ENCODE peak calls at places on chromosomes 4 and X, in seven cellular contexts. One of them, this sample, is unnamed.

GRCh38 chrX:48939417-48940228 is 17.8 kb downstream of the OTUD5 start:
- DNase-seq in colonic mucosa: no peak
- DNase-seq in OCI-M1: peak
- DNase-seq in NCI-H345: no peak
- DNase-seq in KBM-7: peak
- DNase-seq in fibroblast of pulmonary artery: no peak
- DNase-seq in DMS153: no peak
- DNase-seq in this sample: no peak

GRCh38 chrX:132497432-132497831 is 8.6 kb upstream of the MBNL3 start:
- DNase-seq in colonic mucosa: no peak
- DNase-seq in OCI-M1: no peak
- DNase-seq in NCI-H345: no peak
- DNase-seq in KBM-7: no peak
- DNase-seq in fibroblast of pulmonary artery: no peak
- DNase-seq in DMS153: no peak
- DNase-seq in this sample: no peak

GRCh38 chrX:31845003-31845402 is 773.2 kb upstream of the FTHL17 start:
- DNase-seq in colonic mucosa: no peak
- DNase-seq in OCI-M1: no peak
- DNase-seq in NCI-H345: no peak
- DNase-seq in KBM-7: no peak
- DNase-seq in fibroblast of pulmonary artery: peak
- DNase-seq in DMS153: no peak
- DNase-seq in this sample: no peak

GRCh38 chrX:20300822-20301221 is 34.1 kb upstream of the RPS6KA3 start:
- DNase-seq in colonic mucosa: no peak
- DNase-seq in OCI-M1: no peak
- DNase-seq in NCI-H345: no peak
- DNase-seq in KBM-7: peak
- DNase-seq in fibroblast of pulmonary artery: no peak
- DNase-seq in DMS153: no peak
- DNase-seq in this sample: peak

GRCh38 chrX:58025979-58026378 is 115.7 kb upstream of the ZXDA start:
- DNase-seq in colonic mucosa: peak
- DNase-seq in OCI-M1: peak
- DNase-seq in NCI-H345: peak
- DNase-seq in KBM-7: peak
- DNase-seq in fibroblast of pulmonary artery: peak
- DNase-seq in DMS153: no peak
- DNase-seq in this sample: peak

GRCh38 chr4:152209772-152210493 is 326.0 kb downstream of the FBXW7 start:
- DNase-seq in colonic mucosa: no peak
- DNase-seq in OCI-M1: no peak
- DNase-seq in NCI-H345: no peak
- DNase-seq in KBM-7: no peak
- DNase-seq in fibroblast of pulmonary artery: no peak
- DNase-seq in DMS153: no peak
- DNase-seq in this sample: no peak

GRCh38 chr4:74675673-74676279 is 118.5 kb downstream of the BTC start:
- DNase-seq in colonic mucosa: peak
- DNase-seq in OCI-M1: peak
- DNase-seq in NCI-H345: no peak
- DNase-seq in KBM-7: peak
- DNase-seq in fibroblast of pulmonary artery: peak
- DNase-seq in DMS153: peak
- DNase-seq in this sample: peak

GRCh38 chr4:38675167-38676121 is 11.4 kb downstream of the KLF3 start:
- DNase-seq in colonic mucosa: peak
- DNase-seq in OCI-M1: peak
- DNase-seq in NCI-H345: peak
- DNase-seq in KBM-7: peak
- DNase-seq in fibroblast of pulmonary artery: peak
- DNase-seq in DMS153: no peak
- DNase-seq in this sample: peak

GRCh38 chrX:12210196-12210815 is 72.0 kb downstream of the FRMPD4 start:
- DNase-seq in colonic mucosa: no peak
- DNase-seq in OCI-M1: no peak
- DNase-seq in NCI-H345: no peak
- DNase-seq in KBM-7: no peak
- DNase-seq in fibroblast of pulmonary artery: peak
- DNase-seq in DMS153: no peak
- DNase-seq in this sample: no peak

GRCh38 chr4:56937262-56937661 is 29.6 kb downstream of the REST start:
- DNase-seq in colonic mucosa: no peak
- DNase-seq in OCI-M1: no peak
- DNase-seq in NCI-H345: no peak
- DNase-seq in KBM-7: no peak
- DNase-seq in fibroblast of pulmonary artery: peak
- DNase-seq in DMS153: no peak
- DNase-seq in this sample: no peak

GRCh38 chr4:82661601-82662000 is 99.8 kb upstream of the TMEM150C start:
- DNase-seq in colonic mucosa: no peak
- DNase-seq in OCI-M1: no peak
- DNase-seq in NCI-H345: no peak
- DNase-seq in KBM-7: no peak
- DNase-seq in fibroblast of pulmonary artery: no peak
- DNase-seq in DMS153: peak
- DNase-seq in this sample: no peak

GRCh38 chrX:115449742-115450141 is 111.2 kb upstream of the PLS3 start:
- DNase-seq in colonic mucosa: peak
- DNase-seq in OCI-M1: peak
- DNase-seq in NCI-H345: no peak
- DNase-seq in KBM-7: no peak
- DNase-seq in fibroblast of pulmonary artery: peak
- DNase-seq in DMS153: no peak
- DNase-seq in this sample: no peak

GRCh38 chrX:42771836-42772335 is 6.1 kb downstream of the PPP1R2C start:
- DNase-seq in colonic mucosa: no peak
- DNase-seq in OCI-M1: no peak
- DNase-seq in NCI-H345: no peak
- DNase-seq in KBM-7: no peak
- DNase-seq in fibroblast of pulmonary artery: no peak
- DNase-seq in DMS153: no peak
- DNase-seq in this sample: no peak

GRCh38 chr4:176002007-176002623 is 63.5 kb upstream of the WDR17 start:
- DNase-seq in colonic mucosa: peak
- DNase-seq in OCI-M1: peak
- DNase-seq in NCI-H345: peak
- DNase-seq in KBM-7: peak
- DNase-seq in fibroblast of pulmonary artery: peak
- DNase-seq in DMS153: no peak
- DNase-seq in this sample: no peak

GRCh38 chr4:173095022-173095421 is 73.6 kb upstream of the GALNT7 start:
- DNase-seq in colonic mucosa: no peak
- DNase-seq in OCI-M1: no peak
- DNase-seq in NCI-H345: no peak
- DNase-seq in KBM-7: no peak
- DNase-seq in fibroblast of pulmonary artery: no peak
- DNase-seq in DMS153: no peak
- DNase-seq in this sample: no peak

GRCh38 chr4:59200992-59201391 is 1999.1 kb upstream of the ADGRL3 start:
- DNase-seq in colonic mucosa: no peak
- DNase-seq in OCI-M1: no peak
- DNase-seq in NCI-H345: no peak
- DNase-seq in KBM-7: peak
- DNase-seq in fibroblast of pulmonary artery: no peak
- DNase-seq in DMS153: no peak
- DNase-seq in this sample: peak

GRCh38 chrX:46913710-46914109 is 1.5 kb downstream of the JADE3 start:
- DNase-seq in colonic mucosa: peak
- DNase-seq in OCI-M1: peak
- DNase-seq in NCI-H345: no peak
- DNase-seq in KBM-7: peak
- DNase-seq in fibroblast of pulmonary artery: peak
- DNase-seq in DMS153: no peak
- DNase-seq in this sample: peak

GRCh38 chr4:78534286-78534955 is 17.1 kb upstream of the ANXA3 start:
- DNase-seq in colonic mucosa: no peak
- DNase-seq in OCI-M1: no peak
- DNase-seq in NCI-H345: no peak
- DNase-seq in KBM-7: no peak
- DNase-seq in fibroblast of pulmonary artery: no peak
- DNase-seq in DMS153: no peak
- DNase-seq in this sample: no peak

GRCh38 chr4:10051536-10052135 is 30.3 kb upstream of the SLC2A9 start:
- DNase-seq in colonic mucosa: no peak
- DNase-seq in OCI-M1: no peak
- DNase-seq in NCI-H345: no peak
- DNase-seq in KBM-7: no peak
- DNase-seq in fibroblast of pulmonary artery: no peak
- DNase-seq in DMS153: no peak
- DNase-seq in this sample: no peak

GRCh38 chr4:126778348-126778747 is 854.4 kb upstream of the INTU start:
- DNase-seq in colonic mucosa: no peak
- DNase-seq in OCI-M1: no peak
- DNase-seq in NCI-H345: no peak
- DNase-seq in KBM-7: no peak
- DNase-seq in fibroblast of pulmonary artery: peak
- DNase-seq in DMS153: no peak
- DNase-seq in this sample: peak

GRCh38 chr4:1318046-1318375 is 28.3 kb downstream of the MAEA start:
- DNase-seq in colonic mucosa: no peak
- DNase-seq in OCI-M1: no peak
- DNase-seq in NCI-H345: no peak
- DNase-seq in KBM-7: no peak
- DNase-seq in fibroblast of pulmonary artery: no peak
- DNase-seq in DMS153: no peak
- DNase-seq in this sample: no peak

GRCh38 chrX:137072396-137072795 is 38.6 kb upstream of the GPR101 start:
- DNase-seq in colonic mucosa: no peak
- DNase-seq in OCI-M1: no peak
- DNase-seq in NCI-H345: no peak
- DNase-seq in KBM-7: no peak
- DNase-seq in fibroblast of pulmonary artery: no peak
- DNase-seq in DMS153: no peak
- DNase-seq in this sample: no peak

GRCh38 chr4:155624478-155624877 is 42.2 kb upstream of the GUCY1A1 start:
- DNase-seq in colonic mucosa: no peak
- DNase-seq in OCI-M1: no peak
- DNase-seq in NCI-H345: no peak
- DNase-seq in KBM-7: no peak
- DNase-seq in fibroblast of pulmonary artery: no peak
- DNase-seq in DMS153: no peak
- DNase-seq in this sample: no peak

GRCh38 chrX:107324493-107325310 is 118.3 kb downstream of the DNAAF6 start:
- DNase-seq in colonic mucosa: peak
- DNase-seq in OCI-M1: peak
- DNase-seq in NCI-H345: no peak
- DNase-seq in KBM-7: peak
- DNase-seq in fibroblast of pulmonary artery: peak
- DNase-seq in DMS153: no peak
- DNase-seq in this sample: peak

GRCh38 chr4:177451108-177451500 is 8.9 kb upstream of the AGA start:
- DNase-seq in colonic mucosa: no peak
- DNase-seq in OCI-M1: no peak
- DNase-seq in NCI-H345: no peak
- DNase-seq in KBM-7: no peak
- DNase-seq in fibroblast of pulmonary artery: no peak
- DNase-seq in DMS153: no peak
- DNase-seq in this sample: peak

GRCh38 chr4:7015383-7016035 is 27.7 kb upstream of the TADA2B start:
- DNase-seq in colonic mucosa: no peak
- DNase-seq in OCI-M1: no peak
- DNase-seq in NCI-H345: no peak
- DNase-seq in KBM-7: no peak
- DNase-seq in fibroblast of pulmonary artery: no peak
- DNase-seq in DMS153: no peak
- DNase-seq in this sample: no peak

GRCh38 chr4:103074598-103075434 is 1.7 kb downstream of the SLC9B2 start:
- DNase-seq in colonic mucosa: no peak
- DNase-seq in OCI-M1: peak
- DNase-seq in NCI-H345: no peak
- DNase-seq in KBM-7: peak
- DNase-seq in fibroblast of pulmonary artery: peak
- DNase-seq in DMS153: no peak
- DNase-seq in this sample: peak

GRCh38 chr4:54085284-54085683 is 14.7 kb upstream of the GSX2 start:
- DNase-seq in colonic mucosa: no peak
- DNase-seq in OCI-M1: peak
- DNase-seq in NCI-H345: no peak
- DNase-seq in KBM-7: no peak
- DNase-seq in fibroblast of pulmonary artery: peak
- DNase-seq in DMS153: no peak
- DNase-seq in this sample: no peak

GRCh38 chrX:48896611-48897011 is 957 bp downstream of the TIMM17B start:
- DNase-seq in colonic mucosa: no peak
- DNase-seq in OCI-M1: peak
- DNase-seq in NCI-H345: no peak
- DNase-seq in KBM-7: peak
- DNase-seq in fibroblast of pulmonary artery: peak
- DNase-seq in DMS153: no peak
- DNase-seq in this sample: peak

GRCh38 chr4:122827258-122827887 is 742 bp downstream of the FGF2 start:
- DNase-seq in colonic mucosa: peak
- DNase-seq in OCI-M1: peak
- DNase-seq in NCI-H345: peak
- DNase-seq in KBM-7: peak
- DNase-seq in fibroblast of pulmonary artery: peak
- DNase-seq in DMS153: no peak
- DNase-seq in this sample: peak

This sample was measured in NB4.